ENCODE peak calls at places on chromosomes 3 and 15, in nine cellular contexts. K, S, J, U, E, C, D, Y and L are unnamed samples.

GRCh38 chr15:55915876-55916567 is 77.4 kb downstream of the NEDD4 start:
- DNase-seq in C (no peak), E (no peak), U (no peak), S (no peak), Y (peak), K (peak), D (no peak), J (no peak), L (no peak)

GRCh38 chr15:35545316-35545824 is 595 bp downstream of the DPH6 start:
- DNase-seq in E (peak), C (no peak), D (peak), J (peak), Y (peak), U (peak), K (peak), S (no peak), L (peak)

GRCh38 chr3:184016820-184017671 is 638 bp downstream of the ABCC5 start:
- DNase-seq in E (peak), K (peak), U (peak), D (peak), S (peak), J (peak), Y (peak), C (no peak), L (peak)

GRCh38 chr3:124373524-124373923 is 356.7 kb upstream of the UMPS start:
- DNase-seq in C (no peak), S (no peak), Y (no peak), D (no peak), U (no peak), J (no peak), K (no peak), E (no peak), L (no peak)

GRCh38 chr15:48962662-48963523 is 826 bp downstream of the SHC4 start:
- DNase-seq in E (no peak), S (peak), D (peak), U (peak), C (no peak), K (peak), J (no peak), Y (peak), L (no peak)

GRCh38 chr15:92520914-92521623 is 127.4 kb downstream of the ST8SIA2 start:
- DNase-seq in U (no peak), Y (no peak), C (no peak), E (no peak), J (no peak), D (no peak), S (no peak), K (no peak), L (no peak)

GRCh38 chr3:113231391-113231790 is 20.0 kb downstream of the BOC start:
- DNase-seq in Y (peak), D (no peak), S (no peak), K (peak), C (peak), U (no peak), E (no peak), J (no peak), L (no peak)

GRCh38 chr3:171801738-171802600 is 8.3 kb downstream of the PLD1 start:
- DNase-seq in S (no peak), C (peak), E (no peak), K (peak), D (no peak), Y (peak), J (no peak), U (no peak), L (no peak)

GRCh38 chr3:86787091-86787490 is 203.9 kb downstream of the VGLL3 start:
- DNase-seq in S (no peak), U (no peak), D (no peak), E (no peak), K (peak), C (no peak), Y (peak), J (no peak), L (no peak)

GRCh38 chr15:52540374-52541012 is 11.8 kb upstream of the MYO5A start:
- DNase-seq in S (no peak), Y (no peak), J (no peak), K (no peak), C (no peak), D (no peak), E (no peak), U (no peak), L (no peak)

GRCh38 chr15:65372787-65373067 is 5.1 kb downstream of the IGDCC3 start:
- DNase-seq in D (no peak), K (no peak), E (no peak), U (no peak), C (no peak), J (no peak), Y (no peak), S (no peak), L (peak)

GRCh38 chr3:165181556-165181955 is 14.6 kb downstream of the SLITRK3 start:
- DNase-seq in C (no peak), J (no peak), E (no peak), K (peak), U (no peak), D (no peak), Y (no peak), S (no peak), L (no peak)

GRCh38 chr3:19467761-19468160 is 319.5 kb downstream of the KCNH8 start:
- DNase-seq in Y (no peak), U (no peak), K (peak), J (no peak), C (no peak), S (no peak), E (no peak), D (no peak), L (no peak)

GRCh38 chr3:19476298-19476697 is 328.0 kb downstream of the KCNH8 start:
- DNase-seq in D (no peak), Y (no peak), K (no peak), E (no peak), C (no peak), S (no peak), J (no peak), U (no peak), L (no peak)

GRCh38 chr3:19474169-19474568 is 325.9 kb downstream of the KCNH8 start:
- DNase-seq in J (no peak), Y (no peak), U (no peak), K (no peak), S (no peak), C (no peak), E (no peak), D (no peak), L (no peak)

GRCh38 chr3:19471147-19471546 is 322.8 kb downstream of the KCNH8 start:
- DNase-seq in U (no peak), S (no peak), D (no peak), Y (no peak), E (no peak), J (no peak), C (no peak), K (no peak), L (no peak)
- TF ChIP-seq CTCF in U (no peak), S (no peak), D (no peak), Y (no peak), E (no peak), J (no peak), C (no peak), K (no peak), L (no peak)

GRCh38 chr3:100775669-100776068 is 66.4 kb downstream of the TFG start:
- DNase-seq in C (no peak), S (no peak), Y (no peak), J (no peak), U (no peak), D (no peak), E (no peak), K (no peak), L (no peak)

GRCh38 chr3:100779475-100779874 is 70.2 kb downstream of the TFG start:
- DNase-seq in Y (no peak), D (no peak), E (no peak), S (no peak), C (no peak), K (no peak), U (no peak), J (no peak), L (no peak)

GRCh38 chr3:100777271-100777670 is 68.0 kb downstream of the TFG start:
- DNase-seq in C (peak), Y (no peak), S (no peak), E (no peak), U (no peak), D (no peak), K (peak), J (no peak), L (no peak)

GRCh38 chr3:100776097-100776729 is 66.9 kb downstream of the TFG start:
- DNase-seq in J (no peak), K (no peak), S (no peak), Y (no peak), D (no peak), C (no peak), U (no peak), E (no peak), L (no peak)

GRCh38 chr3:100776736-100777135 is 67.4 kb downstream of the TFG start:
- DNase-seq in E (no peak), C (no peak), Y (no peak), D (no peak), S (no peak), J (no peak), K (no peak), U (no peak), L (peak)
- TF ChIP-seq CTCF in E (no peak), C (no peak), Y (no peak), D (no peak), S (no peak), J (no peak), K (no peak), U (no peak), L (peak)

DNA sequence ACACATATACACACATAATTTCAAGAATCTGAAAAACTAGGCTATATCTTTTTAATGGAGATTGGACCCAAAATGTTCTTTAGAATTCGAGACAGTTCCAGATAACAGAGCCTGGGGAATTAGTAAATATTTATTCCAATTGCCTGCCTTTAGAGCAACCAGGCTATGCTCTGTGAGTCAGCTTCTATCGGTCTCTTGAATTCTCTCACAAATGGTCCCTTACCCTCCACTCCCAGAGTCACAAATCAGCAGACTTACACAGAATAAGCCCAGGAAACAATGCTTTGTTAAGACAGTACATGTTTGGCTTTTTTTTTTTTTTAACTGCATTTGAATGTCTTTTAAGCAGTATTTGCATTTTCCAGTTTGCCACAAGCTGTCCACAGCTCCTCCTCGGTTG is 460.7 kb upstream of the CBLB start:
- DNase-seq in S (no peak), C (no peak), E (no peak), D (no peak), K (no peak), U (no peak), J (no peak), Y (no peak), L (no peak)
- TF ChIP-seq CTCF in S (no peak), C (no peak), E (no peak), D (no peak), K (no peak), U (no peak), J (no peak), Y (no peak), L (no peak)

DNA sequence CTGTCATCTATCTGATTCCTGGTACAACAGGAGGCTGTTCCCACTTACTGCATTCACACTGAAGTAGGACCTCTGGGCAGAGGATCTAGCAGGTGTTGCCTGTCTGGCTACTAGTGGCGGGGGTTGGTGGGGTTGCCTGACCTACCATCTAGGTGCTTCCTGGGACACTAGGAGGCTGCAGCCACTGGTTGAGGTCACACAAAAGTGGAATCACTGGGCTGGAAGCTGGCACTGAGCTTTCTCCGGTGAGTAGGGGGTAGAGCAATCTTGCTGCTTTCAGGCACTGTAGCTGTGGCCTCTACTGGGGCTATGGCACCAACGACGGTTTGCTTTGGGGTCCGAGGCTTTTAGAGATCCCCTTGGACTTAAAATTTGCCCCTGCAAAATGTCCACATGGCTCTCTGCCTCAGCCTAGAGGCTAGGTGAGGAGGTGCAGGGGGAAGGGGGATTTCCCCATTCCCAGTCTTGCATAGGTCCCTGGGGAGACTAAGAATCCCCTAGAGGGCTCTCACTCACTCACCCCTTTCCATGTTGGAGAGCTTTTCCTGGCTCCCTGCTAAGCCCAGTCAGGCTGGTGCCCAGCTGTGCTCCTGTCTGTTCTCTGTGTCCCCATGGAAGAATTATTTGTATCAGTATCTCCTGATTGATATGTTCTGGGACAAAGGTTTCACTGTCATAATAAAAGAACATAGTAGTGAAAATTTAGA is 397.7 kb upstream of the EPHA6 start:
- DNase-seq in S (no peak), J (no peak), C (no peak), D (no peak), K (no peak), Y (no peak), E (no peak), U (no peak), L (no peak)
- TF ChIP-seq CTCF in S (no peak), J (no peak), C (no peak), D (no peak), K (no peak), Y (no peak), E (no peak), U (no peak), L (no peak)

GRCh38 chr3:50605901-50606326 is 5.7 kb downstream of the CISH start:
- DNase-seq in K (no peak), C (no peak), S (no peak), E (no peak), Y (no peak), D (no peak), J (no peak), U (no peak), L (no peak)

GRCh38 chr3:50608278-50608677 is 3.3 kb downstream of the CISH start:
- DNase-seq in Y (no peak), K (no peak), J (no peak), C (no peak), S (no peak), D (no peak), E (no peak), U (no peak), L (no peak)

GRCh38 chr3:50604628-50605588 is 6.7 kb downstream of the CISH start:
- DNase-seq in U (no peak), S (no peak), E (no peak), Y (no peak), D (no peak), C (no peak), K (no peak), J (peak), L (peak)

GRCh38 chr3:50607271-50608091 is 4.1 kb downstream of the CISH start:
- DNase-seq in J (no peak), C (no peak), U (no peak), Y (no peak), S (no peak), K (no peak), D (no peak), E (no peak), L (no peak)

GRCh38 chr3:50606596-50606995 is 5.0 kb downstream of the CISH start:
- DNase-seq in S (no peak), J (no peak), E (no peak), C (no peak), K (no peak), D (no peak), U (no peak), Y (no peak), L (no peak)
- TF ChIP-seq CTCF in S (no peak), J (no peak), E (no peak), C (no peak), K (no peak), D (no peak), U (no peak), Y (no peak), L (no peak)

GRCh38 chr3:149506965-149507364 is 32.5 kb downstream of the TM4SF4 start:
- DNase-seq in K (no peak), D (no peak), U (no peak), S (no peak), C (no peak), E (no peak), Y (no peak), J (no peak), L (no peak)
- TF ChIP-seq CTCF in K (no peak), D (no peak), U (no peak), S (no peak), C (no peak), E (no peak), Y (no peak), J (no peak), L (no peak)

GRCh38 chr3:27720899-27721716 is 1.0 kb downstream of the EOMES start:
- DNase-seq in K (peak), D (no peak), E (no peak), U (no peak), J (no peak), Y (no peak), S (no peak), C (no peak), L (no peak)
- TF ChIP-seq CTCF in K (no peak), D (no peak), E (no peak), U (no peak), J (no peak), Y (no peak), S (no peak), C (no peak), L (no peak)